ENCODE peak calls at places on chromosomes 6 and 20, in nine cellular contexts. I is adrenal gland; E is thoracic aorta; M is GM23248; J is CD4-positive, alpha-beta T cell; R is mesenchymal stem cell; T is keratinocyte; F is cardiac muscle cell; H is RWPE1. W is an unnamed sample.

GRCh38 chr6:169559001-169559441 is 142.8 kb downstream of the WDR27 start:
- DNase-seq in I (no peak), E (no peak), M (peak), J (no peak), R (no peak), T (no peak), F (no peak), H (no peak), W (no peak)

GRCh38 chr6:3568396-3569082 is 111.7 kb upstream of the SLC22A23 start:
- DNase-seq in I (no peak), E (no peak), M (no peak), J (no peak), R (no peak), T (no peak), F (peak), H (no peak), W (no peak)

GRCh38 chr6:45959534-45960195 is 56.0 kb downstream of the CLIC5 start:
- DNase-seq in I (no peak), E (no peak), M (peak), J (no peak), R (peak), T (peak), F (peak), H (peak), W (no peak)

GRCh38 chr6:30452736-30453507 is 36.4 kb upstream of the HLA-E start:
- DNase-seq in I (no peak), E (no peak), M (no peak), J (no peak), R (no peak), T (no peak), F (no peak), H (no peak), W (no peak)

GRCh38 chr20:34058831-34059230 is 53.2 kb downstream of the EIF2S2 start:
- DNase-seq in I (no peak), E (no peak), M (peak), J (no peak), R (peak), T (no peak), F (peak), H (no peak), W (no peak)

GRCh38 chr20:34365765-34366213 is 2.7 kb downstream of the ITCH start:
- DNase-seq in I (no peak), E (no peak), M (no peak), J (no peak), R (no peak), T (no peak), F (no peak), H (no peak), W (no peak)

GRCh38 chr6:165883851-165884640 is 221.0 kb upstream of the PDE10A start:
- DNase-seq in I (no peak), E (no peak), M (peak), J (no peak), R (peak), T (no peak), F (peak), H (no peak), W (no peak)

GRCh38 chr6:79377830-79378460 is 143.5 kb upstream of the HMGN3 start:
- DNase-seq in I (no peak), E (no peak), M (no peak), J (no peak), R (peak), T (no peak), F (peak), H (no peak), W (no peak)

GRCh38 chr6:145327497-145328055 is 407.7 kb downstream of the EPM2A start:
- DNase-seq in I (no peak), E (no peak), M (no peak), J (no peak), R (no peak), T (no peak), F (no peak), H (no peak), W (no peak)

GRCh38 chr6:31541059-31541657 is 645 bp downstream of the DDX39B start:
- DNase-seq in I (peak), E (no peak), M (peak), J (peak), R (peak), T (no peak), F (peak), H (peak), W (peak)

GRCh38 chr20:53216856-53217576 is 244.9 kb downstream of the TSHZ2 start:
- DNase-seq in I (peak), E (no peak), M (peak), J (peak), R (peak), T (no peak), F (peak), H (peak), W (peak)

GRCh38 chr20:36260316-36260715 is 24.0 kb downstream of the AAR2 start:
- DNase-seq in I (no peak), E (no peak), M (no peak), J (no peak), R (no peak), T (no peak), F (no peak), H (no peak), W (no peak)

GRCh38 chr6:102732908-102733307 is 1339.4 kb downstream of the GRIK2 start:
- DNase-seq in I (no peak), E (no peak), M (peak), J (no peak), R (no peak), T (no peak), F (no peak), H (peak), W (no peak)

GRCh38 chr20:24934101-24934661 is 14.9 kb upstream of the CST7 start:
- DNase-seq in I (no peak), E (no peak), M (no peak), J (no peak), R (no peak), T (no peak), F (no peak), H (no peak), W (no peak)

GRCh38 chr6:111533087-111533784 is 50.2 kb upstream of the REV3L start:
- DNase-seq in I (no peak), E (no peak), M (no peak), J (no peak), R (no peak), T (no peak), F (no peak), H (no peak), W (peak)

GRCh38 chr20:35296101-35296554 is 3.9 kb upstream of the FAM83C start:
- DNase-seq in I (no peak), E (no peak), M (no peak), J (no peak), R (no peak), T (no peak), F (no peak), H (no peak), W (no peak)

GRCh38 chr6:40146902-40147301 is 212.6 kb upstream of the MOCS1 start:
- DNase-seq in I (no peak), E (no peak), M (no peak), J (no peak), R (no peak), T (no peak), F (no peak), H (no peak), W (no peak)

GRCh38 chr6:42545226-42545773 is 18.5 kb upstream of the UBR2 start:
- DNase-seq in I (no peak), E (no peak), M (no peak), J (no peak), R (no peak), T (no peak), F (no peak), H (no peak), W (no peak)

GRCh38 chr20:41161886-41162285 is 24.5 kb downstream of the PLCG1 start:
- DNase-seq in I (no peak), E (no peak), M (no peak), J (no peak), R (no peak), T (no peak), F (no peak), H (no peak), W (peak)

GRCh38 chr6:112910256-112910655 is 563.1 kb downstream of the RFPL4B start:
- DNase-seq in I (no peak), E (no peak), M (peak), J (no peak), R (no peak), T (no peak), F (peak), H (no peak), W (no peak)

GRCh38 chr6:22062807-22063408 is 233.9 kb downstream of the PRL start:
- DNase-seq in I (no peak), E (no peak), M (no peak), J (no peak), R (no peak), T (no peak), F (no peak), H (no peak), W (no peak)

GRCh38 chr6:26155066-26155925 is 68.1 kb downstream of the HFE start:
- DNase-seq in I (no peak), E (no peak), M (peak), J (no peak), R (peak), T (no peak), F (peak), H (no peak), W (peak)

DNA sequence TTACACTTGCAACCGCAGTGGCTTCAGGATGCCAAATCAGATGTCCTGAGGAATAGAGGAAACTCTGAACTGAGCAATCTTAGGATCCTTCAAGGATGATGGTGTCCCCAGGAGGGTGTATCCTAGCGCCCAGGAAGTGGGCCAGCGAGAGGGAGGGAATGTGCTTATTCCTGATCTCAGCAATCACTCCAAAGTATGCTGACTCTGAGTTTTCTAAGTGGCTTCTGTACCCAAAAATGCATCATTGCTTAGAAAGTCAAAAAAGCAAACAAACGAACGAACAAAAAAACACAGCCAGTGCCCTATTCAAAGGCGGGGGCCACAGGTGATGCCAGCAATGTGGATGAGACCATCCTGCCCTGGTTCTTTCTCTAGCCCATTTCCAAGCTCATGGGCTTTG is 230.6 kb downstream of the NRN1 start:
- DNase-seq in I (no peak), E (no peak), M (no peak), J (no peak), R (no peak), T (no peak), F (no peak), H (no peak), W (no peak)
- H3K27ac ChIP-seq in I (no peak), E (no peak), M (no peak), J (no peak), R (no peak), T (no peak), F (no peak), H (no peak), W (no peak)

DNA sequence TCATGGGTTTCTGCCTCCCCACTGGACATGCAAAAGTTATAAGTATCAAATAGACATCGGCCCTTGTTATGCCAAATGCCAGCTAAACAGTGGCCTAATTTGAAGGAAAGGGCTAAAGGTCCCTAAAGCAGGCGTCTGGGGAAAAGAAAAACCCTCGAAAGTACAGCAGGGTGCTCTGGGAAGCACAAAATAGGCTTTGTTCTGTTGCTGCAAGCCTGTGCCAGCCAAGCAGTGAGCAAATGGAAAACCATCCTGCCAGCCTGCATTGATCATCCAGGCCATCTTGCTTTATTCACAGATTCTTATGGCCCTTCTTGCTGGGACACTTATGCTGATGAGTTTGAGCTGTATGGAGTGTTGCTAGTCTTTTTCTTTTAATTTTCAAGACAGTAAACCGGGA is 62.2 kb upstream of the PLEKHG1 start:
- DNase-seq in I (no peak), E (no peak), M (no peak), J (no peak), R (no peak), T (no peak), F (no peak), H (no peak), W (no peak)
- H3K27ac ChIP-seq in I (no peak), E (no peak), M (no peak), J (no peak), R (no peak), T (no peak), F (no peak), H (no peak), W (no peak)

GRCh38 chr6:44386929-44387345 is 569 bp upstream of the CDC5L start:
- DNase-seq in I (no peak), E (no peak), M (peak), J (no peak), R (no peak), T (no peak), F (peak), H (peak), W (no peak)

GRCh38 chr6:44387346-44388134 is at the start of gene CDC5L:
- DNase-seq in I (peak), E (peak), M (peak), J (peak), R (peak), T (peak), F (peak), H (peak), W (peak)

GRCh38 chr6:44388876-44389275 is 1.4 kb downstream of the CDC5L start:
- DNase-seq in I (no peak), E (no peak), M (no peak), J (no peak), R (no peak), T (no peak), F (no peak), H (no peak), W (no peak)

GRCh38 chr6:44386364-44386928 is 1.1 kb upstream of the CDC5L start:
- DNase-seq in I (no peak), E (peak), M (no peak), J (no peak), R (no peak), T (no peak), F (no peak), H (peak), W (no peak)

DNA sequence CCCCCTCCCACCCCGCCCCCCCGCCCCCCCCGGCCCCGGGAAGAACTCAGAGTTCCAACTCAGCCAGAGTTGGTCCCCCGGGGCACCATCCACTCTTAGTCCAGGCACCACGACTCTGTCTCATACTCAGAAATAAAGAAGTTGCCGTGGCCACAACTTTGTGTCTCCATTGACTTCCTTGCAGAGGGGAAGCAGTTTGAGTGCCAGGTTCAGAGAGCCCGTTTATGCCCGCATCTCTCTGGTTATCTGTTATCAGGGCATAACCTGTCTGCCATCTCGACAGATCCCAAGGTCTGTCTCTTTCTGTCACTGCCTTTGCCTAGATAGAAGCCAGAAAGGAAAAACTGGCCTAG is 605 bp downstream of the CDC5L start:
- DNase-seq in I (no peak), E (no peak), M (no peak), J (no peak), R (no peak), T (no peak), F (no peak), H (no peak), W (no peak)
- H3K27ac ChIP-seq in I (peak), E (peak), M (peak), J (peak), R (no peak), T (peak), F (peak), H (peak), W (peak)

GRCh38 chr20:20465259-20465658 is 97.4 kb downstream of the INSM1 start:
- DNase-seq in I (no peak), E (no peak), M (peak), J (no peak), R (no peak), T (no peak), F (peak), H (no peak), W (no peak)

GRCh38 chr20:20463933-20464374 is 96.0 kb downstream of the INSM1 start:
- DNase-seq in I (no peak), E (no peak), M (peak), J (no peak), R (peak), T (no peak), F (peak), H (no peak), W (no peak)

GRCh38 chr20:20461526-20461925 is 93.6 kb downstream of the INSM1 start:
- DNase-seq in I (no peak), E (no peak), M (no peak), J (no peak), R (no peak), T (no peak), F (no peak), H (no peak), W (no peak)

GRCh38 chr20:20462185-20462584 is 94.3 kb downstream of the INSM1 start:
- DNase-seq in I (no peak), E (no peak), M (no peak), J (no peak), R (no peak), T (no peak), F (no peak), H (no peak), W (no peak)

DNA sequence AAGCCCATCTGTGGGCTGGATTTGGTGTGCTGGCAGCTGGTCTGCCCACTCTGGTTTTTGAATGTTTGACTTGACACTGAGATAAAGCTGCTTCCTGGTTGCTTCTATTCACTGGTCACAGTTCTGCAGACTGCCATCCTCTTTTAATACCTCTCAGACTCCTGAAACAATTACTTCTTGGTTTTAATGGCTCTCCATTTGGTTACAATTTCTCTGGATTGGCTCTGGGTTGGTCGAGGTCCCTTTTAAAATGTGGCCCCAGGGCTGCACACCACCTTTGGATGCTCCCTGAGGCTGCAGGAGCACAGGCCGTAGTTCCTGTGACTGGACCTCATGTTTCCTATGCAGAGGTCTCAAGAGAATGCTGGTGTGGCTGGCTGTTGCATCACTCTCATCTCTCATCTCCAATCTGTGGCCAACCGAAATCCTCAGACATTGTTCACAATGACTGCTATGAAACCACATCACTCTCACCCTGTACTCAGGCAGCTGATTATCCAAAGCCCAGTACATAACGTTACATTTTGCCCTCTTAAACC is 98.5 kb downstream of the INSM1 start:
- DNase-seq in I (no peak), E (no peak), M (peak), J (no peak), R (peak), T (no peak), F (peak), H (no peak), W (no peak)
- H3K27ac ChIP-seq in I (no peak), E (no peak), M (peak), J (no peak), R (no peak), T (no peak), F (no peak), H (no peak), W (no peak)

GRCh38 chr6:56484669-56485068 is 158.0 kb downstream of the DST start:
- DNase-seq in I (no peak), E (no peak), M (peak), J (no peak), R (peak), T (no peak), F (peak), H (no peak), W (no peak)
- H3K27ac ChIP-seq in I (peak), E (no peak), M (peak), J (no peak), R (no peak), T (no peak), F (no peak), H (no peak), W (no peak)

W was measured in testis.